ENCODE peak calls at places on chromosomes 3 and 15, in seven cellular contexts. One of them, this sample, is unnamed.

GRCh38 chr15:35690698-35691116 is 144.7 kb upstream of the DPH6 start:
- DNase-seq in EH: peak; percentile 39
- DNase-seq in NCI-H1105: no peak
- DNase-seq in endothelial cell of umbilical vein: peak; percentile 97
- DNase-seq in activated B cell treated with CpG ODN at 0.5 μM for 24 hours: no peak
- DNase-seq in T-cell: no peak
- DNase-seq in GM04504: no peak
- DNase-seq in this sample: no peak

GRCh38 chr3:95939235-95939824 is 875.1 kb upstream of the EPHA6 start:
- DNase-seq in EH: no peak
- DNase-seq in activated B cell treated with CpG ODN at 0.5 μM for 24 hours: no peak
- DNase-seq in T-cell: no peak
- DNase-seq in NCI-H1105: no peak
- DNase-seq in endothelial cell of umbilical vein: no peak
- DNase-seq in GM04504: no peak
- DNase-seq in this sample: no peak

GRCh38 chr3:170470063-170471006 is 51.7 kb downstream of the CLDN11 start:
- DNase-seq in T-cell: no peak
- DNase-seq in NCI-H1105: no peak
- DNase-seq in activated B cell treated with CpG ODN at 0.5 μM for 24 hours: no peak
- DNase-seq in EH: peak; percentile 60
- DNase-seq in endothelial cell of umbilical vein: no peak
- DNase-seq in GM04504: peak; percentile 40
- DNase-seq in this sample: no peak

GRCh38 chr3:46916278-46916677 is 38.8 kb downstream of the PTH1R start:
- DNase-seq in GM04504: no peak
- DNase-seq in T-cell: no peak
- DNase-seq in endothelial cell of umbilical vein: no peak
- DNase-seq in NCI-H1105: no peak
- DNase-seq in EH: no peak
- DNase-seq in activated B cell treated with CpG ODN at 0.5 μM for 24 hours: no peak
- DNase-seq in this sample: no peak

GRCh38 chr3:182618085-182618732 is 175.1 kb upstream of the ATP11B start:
- DNase-seq in GM04504: no peak
- DNase-seq in T-cell: no peak
- DNase-seq in NCI-H1105: peak; percentile 50
- DNase-seq in activated B cell treated with CpG ODN at 0.5 μM for 24 hours: no peak
- DNase-seq in endothelial cell of umbilical vein: peak; percentile 18
- DNase-seq in EH: no peak
- DNase-seq in this sample: no peak

GRCh38 chr3:156605686-156606605 is 51.0 kb upstream of the SSR3 start:
- DNase-seq in EH: peak; percentile 87
- DNase-seq in activated B cell treated with CpG ODN at 0.5 μM for 24 hours: no peak
- DNase-seq in NCI-H1105: no peak
- DNase-seq in T-cell: no peak
- DNase-seq in endothelial cell of umbilical vein: peak; percentile 34
- DNase-seq in GM04504: peak; percentile 52
- DNase-seq in this sample: no peak

GRCh38 chr3:156174229-156174847 is 54.0 kb downstream of the KCNAB1 start:
- DNase-seq in EH: peak; percentile 69
- DNase-seq in activated B cell treated with CpG ODN at 0.5 μM for 24 hours: no peak
- DNase-seq in NCI-H1105: no peak
- DNase-seq in T-cell: no peak
- DNase-seq in GM04504: peak; percentile 57
- DNase-seq in endothelial cell of umbilical vein: peak; percentile 74
- DNase-seq in this sample: no peak

GRCh38 chr3:72932416-72932815 is 44.6 kb downstream of the GXYLT2 start:
- DNase-seq in NCI-H1105: no peak
- DNase-seq in GM04504: no peak
- DNase-seq in endothelial cell of umbilical vein: no peak
- DNase-seq in T-cell: no peak
- DNase-seq in activated B cell treated with CpG ODN at 0.5 μM for 24 hours: no peak
- DNase-seq in EH: no peak
- DNase-seq in this sample: no peak

GRCh38 chr3:133954961-133955360 is 59.3 kb upstream of the RAB6B start:
- DNase-seq in endothelial cell of umbilical vein: no peak
- DNase-seq in T-cell: no peak
- DNase-seq in GM04504: no peak
- DNase-seq in activated B cell treated with CpG ODN at 0.5 μM for 24 hours: no peak
- DNase-seq in EH: no peak
- DNase-seq in NCI-H1105: no peak
- DNase-seq in this sample: no peak

GRCh38 chr15:49236869-49237268 is 66.8 kb downstream of the GALK2 start:
- DNase-seq in T-cell: no peak
- DNase-seq in GM04504: no peak
- DNase-seq in NCI-H1105: no peak
- DNase-seq in EH: no peak
- DNase-seq in activated B cell treated with CpG ODN at 0.5 μM for 24 hours: no peak
- DNase-seq in endothelial cell of umbilical vein: no peak
- DNase-seq in this sample: no peak

GRCh38 chr3:101722394-101723173 is 1.8 kb upstream of the CEP97 start:
- DNase-seq in NCI-H1105: no peak
- DNase-seq in endothelial cell of umbilical vein: no peak
- DNase-seq in GM04504: no peak
- DNase-seq in EH: no peak
- DNase-seq in T-cell: peak; percentile 8
- DNase-seq in activated B cell treated with CpG ODN at 0.5 μM for 24 hours: no peak
- DNase-seq in this sample: no peak

GRCh38 chr3:73086071-73086494 is 24.6 kb downstream of the EBLN2 start:
- DNase-seq in EH: peak; percentile 52
- DNase-seq in endothelial cell of umbilical vein: peak; percentile 44
- DNase-seq in T-cell: no peak
- DNase-seq in activated B cell treated with CpG ODN at 0.5 μM for 24 hours: no peak
- DNase-seq in NCI-H1105: no peak
- DNase-seq in GM04504: no peak
- DNase-seq in this sample: no peak

GRCh38 chr3:77055841-77056341 is 16.0 kb downstream of the ROBO2 start:
- DNase-seq in GM04504: no peak
- DNase-seq in NCI-H1105: no peak
- DNase-seq in endothelial cell of umbilical vein: no peak
- DNase-seq in EH: no peak
- DNase-seq in activated B cell treated with CpG ODN at 0.5 μM for 24 hours: no peak
- DNase-seq in T-cell: no peak
- DNase-seq in this sample: no peak

GRCh38 chr3:181050738-181051137 is 61.2 kb upstream of the DNAJC19 start:
- DNase-seq in GM04504: no peak
- DNase-seq in NCI-H1105: no peak
- DNase-seq in activated B cell treated with CpG ODN at 0.5 μM for 24 hours: no peak
- DNase-seq in T-cell: no peak
- DNase-seq in EH: no peak
- DNase-seq in endothelial cell of umbilical vein: no peak
- DNase-seq in this sample: no peak

GRCh38 chr15:77476999-77477398 is 56.3 kb downstream of the HMG20A start:
- DNase-seq in GM04504: no peak
- DNase-seq in endothelial cell of umbilical vein: no peak
- DNase-seq in activated B cell treated with CpG ODN at 0.5 μM for 24 hours: no peak
- DNase-seq in EH: no peak
- DNase-seq in T-cell: no peak
- DNase-seq in NCI-H1105: no peak
- DNase-seq in this sample: no peak

GRCh38 chr3:49616491-49616941 is 57.6 kb upstream of the APEH start:
- DNase-seq in NCI-H1105: no peak
- DNase-seq in GM04504: no peak
- DNase-seq in EH: peak; percentile 84
- DNase-seq in T-cell: no peak
- DNase-seq in endothelial cell of umbilical vein: no peak
- DNase-seq in activated B cell treated with CpG ODN at 0.5 μM for 24 hours: no peak
- DNase-seq in this sample: no peak

This sample was measured in type B pancreatic cell.